ENCODE peak calls at places on chromosomes 5 and 9, in six cellular contexts. P is mesenchymal stem cell, Y is IMR-90, N is DND-41, T is GM23248, K is HCT116. G is an unnamed sample.

GRCh38 chr5:125560476-125561225 is 814.2 kb upstream of the ZNF608 start:
- DNase-seq in P (peak; percentile 28), Y (peak; percentile 27), N (no peak), T (peak; percentile 51), K (no peak), G (peak; percentile 88)

GRCh38 chr5:113099822-113100221 is 123.2 kb downstream of the DCP2 start:
- DNase-seq in P (no peak), Y (no peak), N (no peak), T (no peak), K (no peak), G (no peak)

GRCh38 chr5:83393467-83393866 is 78.1 kb upstream of the VCAN start:
- DNase-seq in P (no peak), Y (no peak), N (no peak), T (no peak), K (no peak), G (no peak)

GRCh38 chr9:129378241-129378661 is 200.2 kb upstream of the IER5L start:
- DNase-seq in P (no peak), Y (no peak), N (no peak), T (no peak), K (no peak), G (no peak)

GRCh38 chr5:6592611-6593010 is 40.2 kb downstream of the NSUN2 start:
- DNase-seq in P (no peak), Y (peak; percentile 28), N (no peak), T (peak; percentile 64), K (no peak), G (peak; percentile 12)

GRCh38 chr9:138097501-138097991 is 220.0 kb downstream of the CACNA1B start:
- DNase-seq in P (no peak), Y (no peak), N (no peak), T (no peak), K (no peak), G (no peak)

GRCh38 chr9:128096614-128097013 is 28.6 kb downstream of the SLC25A25 start:
- DNase-seq in P (no peak), Y (no peak), N (no peak), T (no peak), K (no peak), G (no peak)

GRCh38 chr5:148156609-148157008 is 11.7 kb upstream of the SPINK14 start:
- DNase-seq in P (no peak), Y (no peak), N (no peak), T (no peak), K (no peak), G (no peak)

GRCh38 chr9:35814106-35814840 is 569 bp downstream of the HINT2 start:
- DNase-seq in P (peak; percentile 75), Y (peak; percentile 41), N (peak; percentile 48), T (peak; percentile 86), K (no peak), G (peak; percentile 41)

GRCh38 chr9:137048655-137049543 is 2.9 kb upstream of the NPDC1 start:
- DNase-seq in P (no peak), Y (no peak), N (no peak), T (peak; percentile 28), K (no peak), G (no peak)

GRCh38 chr9:124225945-124226344 is 31.8 kb upstream of the NEK6 start:
- DNase-seq in P (no peak), Y (no peak), N (no peak), T (no peak), K (no peak), G (no peak)

GRCh38 chr5:64690417-64691151 is at the start of gene SHISAL2B:
- DNase-seq in P (peak; percentile 30), Y (no peak), N (no peak), T (peak; percentile 31), K (no peak), G (peak; percentile 40)

GRCh38 chr9:119003218-119003617 is 366.0 kb downstream of the BRINP1 start:
- DNase-seq in P (peak; percentile 63), Y (peak; percentile 29), N (no peak), T (peak; percentile 82), K (no peak), G (no peak)

GRCh38 chr5:168648016-168648415 is 68.8 kb upstream of the PANK3 start:
- DNase-seq in P (no peak), Y (no peak), N (no peak), T (no peak), K (no peak), G (no peak)

GRCh38 chr5:97163360-97163764 is 19.7 kb downstream of the RIOK2 start:
- DNase-seq in P (peak; percentile 40), Y (peak; percentile 30), N (no peak), T (peak; percentile 42), K (no peak), G (no peak)

GRCh38 chr9:135028956-135029355 is 58.5 kb upstream of the OLFM1 start:
- DNase-seq in P (no peak), Y (no peak), N (no peak), T (no peak), K (no peak), G (no peak)

GRCh38 chr9:136024286-136024685 is 63.1 kb upstream of the UBAC1 start:
- DNase-seq in P (no peak), Y (no peak), N (no peak), T (no peak), K (no peak), G (no peak)

GRCh38 chr9:113935677-113936380 is 59.7 kb downstream of the ZNF618 start:
- DNase-seq in P (no peak), Y (no peak), N (no peak), T (no peak), K (no peak), G (no peak)

GRCh38 chr5:87754009-87754757 is 341.5 kb upstream of the CCNH start:
- DNase-seq in P (no peak), Y (no peak), N (no peak), T (no peak), K (no peak), G (no peak)

GRCh38 chr9:92064711-92065110 is 50.5 kb downstream of the SPTLC1 start:
- DNase-seq in P (peak; percentile 25), Y (peak; percentile 73), N (no peak), T (peak; percentile 77), K (no peak), G (peak; percentile 84)

GRCh38 chr5:143187495-143187894 is 216.0 kb downstream of the NR3C1 start:
- DNase-seq in P (no peak), Y (no peak), N (no peak), T (no peak), K (no peak), G (no peak)

GRCh38 chr5:163503106-163504090 is 2.0 kb upstream of the MAT2B start:
- DNase-seq in P (peak; percentile 84), Y (peak; percentile 82), N (peak; percentile 66), T (peak; percentile 88), K (peak; percentile 69), G (peak; percentile 94)

DNA sequence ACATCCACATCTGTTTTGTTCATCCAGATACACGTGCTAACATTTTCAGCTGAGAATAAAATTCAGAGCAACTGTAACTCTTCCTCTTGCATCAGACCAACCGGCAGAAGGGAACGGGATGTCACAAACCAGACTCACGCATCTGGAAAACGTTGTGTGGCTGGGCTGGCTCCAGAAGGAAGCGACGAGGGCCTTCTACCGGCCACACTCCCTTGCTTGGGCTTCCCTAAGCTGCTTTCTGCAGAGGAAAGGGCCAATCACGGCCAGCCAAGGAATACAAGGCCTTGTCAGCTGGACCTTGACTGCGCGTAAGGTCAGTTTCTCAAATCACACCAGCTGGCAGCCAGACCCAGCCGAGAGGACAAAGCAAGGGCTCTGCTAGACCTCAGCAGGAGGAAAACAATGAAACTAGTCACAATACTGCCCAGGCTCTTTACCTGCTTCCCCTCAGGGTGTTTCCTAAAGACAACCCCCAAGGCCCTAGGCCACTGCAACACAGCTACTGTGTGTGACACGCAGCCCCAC is 106.1 kb downstream of the THBS4 start:
- DNase-seq in P (peak; percentile 75), Y (peak; percentile 15), N (no peak), T (peak; percentile 55), K (no peak), G (peak; percentile 15)
- H3K4me2 ChIP-seq in P (no peak overlapping the region), Y (no peak overlapping the region), N (no peak overlapping the region), T (no peak overlapping the region), K (no peak overlapping the region), G (no peak overlapping the region)

GRCh38 chr5:173327948-173328895 is at the start of gene STC2:
- DNase-seq in P (peak; percentile 94), Y (peak; percentile 94), N (no peak), T (peak; percentile 94), K (peak; percentile 95), G (peak; percentile 91)

GRCh38 chr5:173330856-173331206 is 2.6 kb upstream of the STC2 start:
- DNase-seq in P (no peak), Y (no peak), N (no peak), T (no peak), K (no peak), G (no peak)

GRCh38 chr5:173328896-173329369 is 719 bp upstream of the STC2 start:
- DNase-seq in P (peak; percentile 91), Y (peak; percentile 80), N (no peak), T (peak; percentile 94), K (peak; percentile 54), G (peak; percentile 67)

GRCh38 chr5:173330151-173330855 is 2.1 kb upstream of the STC2 start:
- DNase-seq in P (peak; percentile 37), Y (no peak), N (no peak), T (no peak), K (no peak), G (no peak)

GRCh38 chr5:173329370-173330150 is 1.3 kb upstream of the STC2 start:
- DNase-seq in P (peak; percentile 54), Y (no peak), N (no peak), T (peak; percentile 59), K (peak; percentile 50), G (no peak)
- H3K9ac ChIP-seq in P (peak overlapping the region; percentile 68), Y (peak overlapping the region; percentile 83), N (no peak overlapping the region), T (peak overlapping the region; percentile 87), K (peak overlapping the region; percentile 90), G (peak overlapping the region; percentile 55)

DNA sequence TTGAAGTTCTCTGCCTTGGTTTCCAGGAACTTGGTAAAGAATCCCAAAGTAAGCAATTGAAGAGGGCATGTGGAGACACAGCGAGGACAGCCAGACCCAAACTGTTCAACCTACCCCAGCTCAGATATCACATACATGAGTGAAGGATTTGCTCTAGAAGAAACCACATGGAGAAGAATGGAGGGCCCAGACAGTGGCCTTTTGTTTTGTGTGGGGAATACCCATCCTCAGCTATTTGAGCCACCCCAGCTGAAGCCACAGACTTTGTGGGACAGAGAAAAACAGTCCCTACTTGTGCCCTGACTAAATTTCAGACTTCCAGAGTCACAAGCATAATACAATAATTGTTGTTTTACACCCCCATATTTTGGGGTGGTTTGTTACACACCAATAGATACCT is 387.1 kb downstream of the ZSWIM6 start:
- DNase-seq in P (no peak), Y (no peak), N (no peak), T (no peak), K (no peak), G (no peak)
- H3K36me3 ChIP-seq in P (no peaks in the 10 kb centered on the region), Y (no peaks in the 10 kb centered on the region), N (no peaks in the 10 kb centered on the region), T (no peaks in the 10 kb centered on the region), K (no peaks in the 10 kb centered on the region), G (no peaks in the 10 kb centered on the region)

GRCh38 chr9:7246917-7247538 is 489.3 kb downstream of the KDM4C start:
- DNase-seq in P (no peak), Y (peak; percentile 11), N (no peak), T (peak; percentile 23), K (no peak), G (peak; percentile 8)

GRCh38 chr9:7242126-7242525 is 484.4 kb downstream of the KDM4C start:
- DNase-seq in P (no peak), Y (no peak), N (no peak), T (no peak), K (no peak), G (no peak)

GRCh38 chr9:7241694-7242093 is 483.9 kb downstream of the KDM4C start:
- DNase-seq in P (no peak), Y (no peak), N (no peak), T (no peak), K (no peak), G (no peak)

GRCh38 chr9:7243838-7244237 is 486.1 kb downstream of the KDM4C start:
- DNase-seq in P (no peak), Y (no peak), N (no peak), T (no peak), K (no peak), G (no peak)

GRCh38 chr9:7246181-7246580 is 488.4 kb downstream of the KDM4C start:
- DNase-seq in P (no peak), Y (no peak), N (no peak), T (no peak), K (no peak), G (no peak)
- H3K4me2 ChIP-seq in P (no peak overlapping the region), Y (no peak overlapping the region), N (no peak overlapping the region), T (no peak overlapping the region), K (no peak overlapping the region), G (no peak overlapping the region)

G was measured in fibroblast of lung.